ENCODE peak calls at places on chromosomes 13 and 19, in seven cellular contexts. One of them, this sample, is unnamed.
A peak's percentile ranks its signal among the peaks of the same experiment; 100 is the strongest.

GRCh38 chr19:37980419-37980975 is 73.5 kb downstream of the SIPA1L3 start:
- DNase-seq in body of pancreas: no peak
- DNase-seq in HFF-Myc: no peak
- DNase-seq in A549: no peak
- DNase-seq in pancreas: peak; percentile 44
- DNase-seq in AG10803: no peak
- DNase-seq in lung: no peak
- DNase-seq in this sample: peak; percentile 21

GRCh38 chr13:27280009-27280646 is 9.5 kb downstream of the RASL11A start:
- DNase-seq in lung: no peak
- DNase-seq in pancreas: no peak
- DNase-seq in AG10803: no peak
- DNase-seq in body of pancreas: no peak
- DNase-seq in HFF-Myc: no peak
- DNase-seq in A549: no peak
- DNase-seq in this sample: no peak

GRCh38 chr13:57666131-57666530 is 34.6 kb downstream of the PCDH17 start:
- DNase-seq in body of pancreas: no peak
- DNase-seq in AG10803: no peak
- DNase-seq in lung: no peak
- DNase-seq in HFF-Myc: no peak
- DNase-seq in A549: no peak
- DNase-seq in pancreas: no peak
- DNase-seq in this sample: no peak

GRCh38 chr19:41000310-41000737 is 9.2 kb downstream of the CYP2B6 start:
- DNase-seq in A549: peak; percentile 28
- DNase-seq in HFF-Myc: no peak
- DNase-seq in pancreas: peak; percentile 71
- DNase-seq in AG10803: no peak
- DNase-seq in lung: peak; percentile 31
- DNase-seq in body of pancreas: peak; percentile 35
- DNase-seq in this sample: no peak

GRCh38 chr13:110445722-110446569 is 115.6 kb downstream of the RAB20 start:
- DNase-seq in A549: no peak
- DNase-seq in body of pancreas: no peak
- DNase-seq in AG10803: no peak
- DNase-seq in HFF-Myc: no peak
- DNase-seq in lung: no peak
- DNase-seq in pancreas: no peak
- DNase-seq in this sample: peak; percentile 26

GRCh38 chr19:18633321-18633720 is 3.5 kb upstream of the KLHL26 start:
- DNase-seq in body of pancreas: peak; percentile 61
- DNase-seq in A549: no peak
- DNase-seq in AG10803: no peak
- DNase-seq in lung: no peak
- DNase-seq in HFF-Myc: no peak
- DNase-seq in pancreas: no peak
- DNase-seq in this sample: no peak

GRCh38 chr19:16160943-16161560 is 12.3 kb downstream of the CIB3 start:
- DNase-seq in HFF-Myc: peak; percentile 59
- DNase-seq in lung: no peak
- DNase-seq in body of pancreas: no peak
- DNase-seq in A549: peak; percentile 54
- DNase-seq in AG10803: peak; percentile 30
- DNase-seq in pancreas: no peak
- DNase-seq in this sample: no peak

GRCh38 chr13:81031996-81032395 is 691.1 kb upstream of the SPRY2 start:
- DNase-seq in lung: no peak
- DNase-seq in pancreas: no peak
- DNase-seq in HFF-Myc: no peak
- DNase-seq in AG10803: no peak
- DNase-seq in A549: no peak
- DNase-seq in body of pancreas: no peak
- DNase-seq in this sample: no peak

GRCh38 chr19:18131841-18132596 is 20.9 kb upstream of the PIK3R2 start:
- DNase-seq in pancreas: no peak
- DNase-seq in body of pancreas: no peak
- DNase-seq in lung: no peak
- DNase-seq in HFF-Myc: no peak
- DNase-seq in A549: no peak
- DNase-seq in AG10803: no peak
- DNase-seq in this sample: no peak

GRCh38 chr19:40549007-40549708 is 27.5 kb upstream of the SHKBP1 start:
- DNase-seq in A549: peak; percentile 92
- DNase-seq in lung: peak; percentile 58
- DNase-seq in body of pancreas: peak; percentile 60
- DNase-seq in pancreas: peak; percentile 83
- DNase-seq in HFF-Myc: no peak
- DNase-seq in AG10803: peak; percentile 28
- DNase-seq in this sample: peak; percentile 75

GRCh38 chr19:46716013-46716671 is 772 bp downstream of the PRKD2 start:
- DNase-seq in A549: peak; percentile 63
- DNase-seq in HFF-Myc: no peak
- DNase-seq in body of pancreas: peak; percentile 51
- DNase-seq in lung: no peak
- DNase-seq in pancreas: peak; percentile 73
- DNase-seq in AG10803: no peak
- DNase-seq in this sample: no peak

GRCh38 chr19:42831221-42832019 is 48.1 kb downstream of the PSG1 start:
- DNase-seq in lung: no peak
- DNase-seq in AG10803: no peak
- DNase-seq in body of pancreas: no peak
- DNase-seq in pancreas: no peak
- DNase-seq in A549: peak; percentile 77
- DNase-seq in HFF-Myc: no peak
- DNase-seq in this sample: no peak

GRCh38 chr13:110233181-110233641 is 73.7 kb downstream of the COL4A1 start:
- DNase-seq in pancreas: no peak
- DNase-seq in lung: no peak
- DNase-seq in AG10803: peak; percentile 92
- DNase-seq in A549: no peak
- DNase-seq in HFF-Myc: peak; percentile 88
- DNase-seq in body of pancreas: no peak
- DNase-seq in this sample: no peak

GRCh38 chr13:45847554-45848224 is 3.9 kb downstream of the SIAH3 start:
- DNase-seq in HFF-Myc: no peak
- DNase-seq in AG10803: no peak
- DNase-seq in A549: no peak
- DNase-seq in pancreas: no peak
- DNase-seq in body of pancreas: no peak
- DNase-seq in lung: no peak
- DNase-seq in this sample: peak; percentile 66

GRCh38 chr19:23778566-23778965 is 19.9 kb upstream of the ZNF681 start:
- DNase-seq in A549: no peak
- DNase-seq in pancreas: no peak
- DNase-seq in body of pancreas: no peak
- DNase-seq in AG10803: no peak
- DNase-seq in HFF-Myc: no peak
- DNase-seq in lung: peak; percentile 20
- DNase-seq in this sample: no peak

GRCh38 chr13:113646921-113647340 is 11.1 kb downstream of the ATP4B start:
- DNase-seq in lung: no peak
- DNase-seq in body of pancreas: peak; percentile 11
- DNase-seq in pancreas: peak; percentile 55
- DNase-seq in HFF-Myc: no peak
- DNase-seq in AG10803: no peak
- DNase-seq in A549: no peak
- DNase-seq in this sample: no peak

GRCh38 chr19:39405930-39406655 is 554 bp upstream of the ZFP36 start:
- DNase-seq in body of pancreas: no peak
- DNase-seq in pancreas: no peak
- DNase-seq in lung: no peak
- DNase-seq in AG10803: no peak
- DNase-seq in HFF-Myc: no peak
- DNase-seq in A549: no peak
- DNase-seq in this sample: peak; percentile 88

GRCh38 chr13:79659161-79659560 is 178.2 kb downstream of the NDFIP2 start:
- DNase-seq in lung: no peak
- DNase-seq in AG10803: peak; percentile 11
- DNase-seq in A549: no peak
- DNase-seq in HFF-Myc: no peak
- DNase-seq in pancreas: no peak
- DNase-seq in body of pancreas: no peak
- DNase-seq in this sample: no peak

GRCh38 chr19:49921871-49922755 is 6.9 kb upstream of the ATF5 start:
- DNase-seq in AG10803: peak; percentile 81
- DNase-seq in HFF-Myc: no peak
- DNase-seq in body of pancreas: no peak
- DNase-seq in lung: no peak
- DNase-seq in A549: no peak
- DNase-seq in pancreas: no peak
- DNase-seq in this sample: no peak

GRCh38 chr19:6424190-6424938 is at the start of gene KHSRP:
- DNase-seq in pancreas: peak; percentile 70
- DNase-seq in lung: no peak
- DNase-seq in body of pancreas: no peak
- DNase-seq in A549: no peak
- DNase-seq in HFF-Myc: no peak
- DNase-seq in AG10803: no peak
- DNase-seq in this sample: peak; percentile 46

GRCh38 chr13:26299168-26299788 is 45.3 kb downstream of the CDK8 start:
- DNase-seq in HFF-Myc: no peak
- DNase-seq in A549: no peak
- DNase-seq in lung: no peak
- DNase-seq in AG10803: no peak
- DNase-seq in pancreas: no peak
- DNase-seq in body of pancreas: no peak
- DNase-seq in this sample: no peak

GRCh38 chr19:18418034-18418724 is 1.0 kb upstream of the SSBP4 start:
- DNase-seq in HFF-Myc: no peak
- DNase-seq in AG10803: no peak
- DNase-seq in body of pancreas: peak; percentile 33
- DNase-seq in pancreas: no peak
- DNase-seq in A549: no peak
- DNase-seq in lung: no peak
- DNase-seq in this sample: peak; percentile 19

GRCh38 chr13:75636339-75637095 is 387 bp downstream of the LMO7 start:
- DNase-seq in body of pancreas: peak; percentile 31
- DNase-seq in pancreas: peak; percentile 68
- DNase-seq in lung: no peak
- DNase-seq in HFF-Myc: no peak
- DNase-seq in AG10803: peak; percentile 56
- DNase-seq in A549: no peak
- DNase-seq in this sample: peak; percentile 65

GRCh38 chr19:30671622-30672051 is 299.5 kb downstream of the ZNF536 start:
- DNase-seq in HFF-Myc: no peak
- DNase-seq in AG10803: peak; percentile 53
- DNase-seq in body of pancreas: peak; percentile 39
- DNase-seq in A549: no peak
- DNase-seq in lung: no peak
- DNase-seq in pancreas: no peak
- DNase-seq in this sample: no peak

GRCh38 chr19:2032296-2032941 is 16.9 kb upstream of the BTBD2 start:
- DNase-seq in pancreas: peak; percentile 96
- DNase-seq in AG10803: peak; percentile 89
- DNase-seq in lung: peak; percentile 97
- DNase-seq in body of pancreas: peak; percentile 99
- DNase-seq in HFF-Myc: peak; percentile 59
- DNase-seq in A549: peak; percentile 59
- DNase-seq in this sample: no peak
- H3K4me3 ChIP-seq in pancreas: no peak overlapping the region
- H3K4me3 ChIP-seq in AG10803: no peak overlapping the region
- H3K4me3 ChIP-seq in lung: no peak overlapping the region
- H3K4me3 ChIP-seq in body of pancreas: no peak overlapping the region
- H3K4me3 ChIP-seq in HFF-Myc: no peak overlapping the region
- H3K4me3 ChIP-seq in A549: peak overlapping the region; percentile 29
- H3K4me3 ChIP-seq in this sample: no peak overlapping the region

GRCh38 chr13:23175920-23176319 is 4.9 kb upstream of the SGCG start:
- DNase-seq in A549: no peak
- DNase-seq in HFF-Myc: no peak
- DNase-seq in body of pancreas: no peak
- DNase-seq in lung: no peak
- DNase-seq in pancreas: no peak
- DNase-seq in AG10803: no peak
- DNase-seq in this sample: no peak
- TF ChIP-seq CTCF in A549: peak; percentile 24
- TF ChIP-seq CTCF in HFF-Myc: no peak
- TF ChIP-seq CTCF in body of pancreas: no peak
- TF ChIP-seq CTCF in lung: no peak
- TF ChIP-seq CTCF in pancreas: no peak
- TF ChIP-seq CTCF in AG10803: peak; percentile 58
- TF ChIP-seq CTCF in this sample: peak; percentile 19

DNA sequence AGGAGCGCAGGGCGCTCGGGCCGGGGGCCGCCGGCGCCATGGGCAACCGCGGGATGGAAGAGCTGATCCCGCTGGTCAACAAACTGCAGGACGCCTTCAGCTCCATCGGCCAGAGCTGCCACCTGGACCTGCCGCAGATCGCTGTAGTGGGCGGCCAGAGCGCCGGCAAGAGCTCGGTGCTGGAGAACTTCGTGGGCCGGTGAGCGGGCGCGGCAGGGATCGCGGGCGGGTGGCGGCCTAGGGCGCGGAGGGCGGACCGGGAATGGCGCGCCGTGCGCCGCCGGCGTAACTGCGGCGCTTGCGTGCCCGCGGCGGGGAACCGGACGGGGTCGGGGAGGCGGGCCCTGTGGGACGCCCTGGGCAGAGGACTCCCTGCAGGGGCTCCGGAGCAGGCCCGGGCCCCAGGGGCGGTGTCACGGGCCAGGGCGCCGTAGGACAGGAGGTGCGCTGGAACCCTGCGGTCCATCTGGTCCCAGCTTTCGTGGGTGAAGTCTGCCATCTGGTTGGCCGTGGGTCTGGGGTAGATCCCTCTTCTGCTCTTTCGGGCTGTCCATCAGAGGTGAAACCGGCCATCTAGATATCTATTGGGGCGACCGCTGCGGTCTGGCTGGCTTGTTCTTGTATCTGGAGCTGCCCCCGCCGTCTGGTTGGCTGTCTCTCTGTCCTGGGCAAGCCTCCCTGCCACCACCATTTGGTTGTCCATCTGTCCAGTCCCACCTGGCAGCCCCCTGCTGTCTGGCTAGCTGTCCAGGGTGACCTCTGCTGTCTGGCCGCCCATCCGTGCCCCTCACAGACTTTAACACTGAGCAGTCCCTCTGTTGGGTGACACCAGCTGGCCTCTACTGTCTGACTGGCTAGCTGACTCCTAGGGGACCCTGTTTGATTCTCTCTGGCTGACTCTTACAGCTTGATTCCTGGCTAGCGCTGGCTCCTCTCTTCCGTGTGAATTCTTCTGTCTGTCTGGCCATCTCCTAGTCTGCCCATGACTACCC is 622 bp downstream of the DNM2 start:
- DNase-seq in HFF-Myc: no peak
- DNase-seq in lung: peak; percentile 52
- DNase-seq in body of pancreas: peak; percentile 44
- DNase-seq in pancreas: peak; percentile 80
- DNase-seq in AG10803: peak; percentile 36
- DNase-seq in A549: no peak
- DNase-seq in this sample: peak; percentile 68
- H3K4me3 ChIP-seq in HFF-Myc: peak overlapping the region; percentile 64
- H3K4me3 ChIP-seq in lung: peak overlapping the region; percentile 95
- H3K4me3 ChIP-seq in body of pancreas: peak overlapping the region; percentile 90
- H3K4me3 ChIP-seq in pancreas: peak overlapping the region; percentile 78
- H3K4me3 ChIP-seq in AG10803: peak overlapping the region; percentile 92
- H3K4me3 ChIP-seq in A549: peak overlapping the region; percentile 95
- H3K4me3 ChIP-seq in this sample: peak overlapping the region; percentile 98

DNA sequence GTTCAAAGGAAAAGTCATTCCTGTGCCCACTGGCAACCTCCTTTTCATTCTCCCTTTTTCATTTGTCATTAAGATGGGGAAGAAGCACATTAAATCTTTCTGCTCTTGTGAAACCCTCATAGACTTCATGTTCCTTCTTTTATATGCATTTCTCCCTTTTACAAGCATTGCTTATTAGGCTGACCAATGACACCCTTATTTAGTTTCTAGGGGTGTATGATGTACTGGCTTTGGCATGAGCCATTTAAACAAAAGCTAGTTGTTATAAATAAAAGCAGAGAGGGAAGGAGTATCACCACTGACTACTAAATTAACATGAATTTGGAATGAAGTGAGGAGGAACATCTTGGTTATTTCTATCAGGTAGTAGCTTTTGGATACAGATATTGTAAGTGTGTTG is 68.2 kb upstream of the PCDH9 start:
- DNase-seq in AG10803: no peak
- DNase-seq in pancreas: no peak
- DNase-seq in HFF-Myc: no peak
- DNase-seq in lung: no peak
- DNase-seq in body of pancreas: no peak
- DNase-seq in A549: no peak
- DNase-seq in this sample: no peak
- TF ChIP-seq CTCF in AG10803: no peak
- TF ChIP-seq CTCF in pancreas: no peak
- TF ChIP-seq CTCF in HFF-Myc: no peak
- TF ChIP-seq CTCF in lung: no peak
- TF ChIP-seq CTCF in body of pancreas: no peak
- TF ChIP-seq CTCF in A549: no peak
- TF ChIP-seq CTCF in this sample: no peak

This sample was measured in GM12865.